ENCODE peak calls at places on chromosomes 12 and 14, in seven cellular contexts. M is fibroblast of lung, X is astrocyte, W is IMR-90, D is mucosa of gallbladder, H is putamen, G is NCI-H1436 treated with DMSO at 0.1 percent for 48 hours. E is an unnamed sample.

GRCh38 chr12:47271800-47272230 is 192.1 kb upstream of the AMIGO2 start:
- DNase-seq in M (no peak), H (no peak), D (no peak), W (no peak), X (no peak), G (no peak), E (no peak)

GRCh38 chr12:54411398-54412241 is 7.4 kb downstream of the ITGA5 start:
- DNase-seq in W (peak), D (no peak), X (peak), G (no peak), H (no peak), M (peak), E (peak)

GRCh38 chr12:42161529-42161928 is 16.9 kb upstream of the GXYLT1 start:
- DNase-seq in X (no peak), W (no peak), G (no peak), D (no peak), H (no peak), M (no peak), E (no peak)

GRCh38 chr12:64968989-64969819 is 144.8 kb downstream of the TBC1D30 start:
- DNase-seq in W (no peak), X (no peak), H (no peak), G (no peak), D (no peak), M (no peak), E (peak)

GRCh38 chr12:57899010-57899662 is 42.2 kb upstream of the ATP23 start:
- DNase-seq in W (peak), H (no peak), M (peak), X (peak), D (no peak), G (no peak), E (peak)

GRCh38 chr12:62113366-62114011 is 146.7 kb upstream of the USP15 start:
- DNase-seq in G (no peak), X (no peak), W (no peak), M (no peak), D (no peak), H (no peak), E (no peak)

GRCh38 chr12:75694891-75695290 is 183.5 kb upstream of the KRR1 start:
- DNase-seq in M (peak), G (no peak), W (peak), D (no peak), X (no peak), H (no peak), E (peak)

GRCh38 chr14:38203929-38204716 is 3.6 kb upstream of the SSTR1 start:
- DNase-seq in G (no peak), D (no peak), X (no peak), H (no peak), M (no peak), W (no peak), E (no peak)

GRCh38 chr14:102951034-102951433 is 28.6 kb downstream of the AMN start:
- DNase-seq in X (no peak), H (peak), D (no peak), M (no peak), G (no peak), W (no peak), E (no peak)